ENCODE peak calls at places on chromosomes 13 and 19, in six cellular contexts. One of them, this sample, is unnamed.

GRCh38 chr13:78601886-78602560 is 1.3 kb downstream of the POU4F1 start:
- DNase-seq in activated naive CD4-positive, alpha-beta T cell treated with anti-CD3 and anti-CD28 coated beads, Interleukin-2, amount 10 ng/mL, durations not matched to agents 7 days and 5 days: no peak
- DNase-seq in T-helper 2 cell: no peak
- DNase-seq in mesothelial cell of epicardium: no peak
- DNase-seq in astrocyte of the cerebellum: no peak
- DNase-seq in Daoy: no peak
- DNase-seq in this sample: no peak

GRCh38 chr19:28492616-28493015 is 720.3 kb downstream of the UQCRFS1 start:
- DNase-seq in activated naive CD4-positive, alpha-beta T cell treated with anti-CD3 and anti-CD28 coated beads, Interleukin-2, amount 10 ng/mL, durations not matched to agents 7 days and 5 days: no peak
- DNase-seq in T-helper 2 cell: no peak
- DNase-seq in mesothelial cell of epicardium: no peak
- DNase-seq in astrocyte of the cerebellum: no peak
- DNase-seq in Daoy: no peak
- DNase-seq in this sample: no peak

GRCh38 chr19:17021793-17022590 is 4.6 kb downstream of the CPAMD8 start:
- DNase-seq in activated naive CD4-positive, alpha-beta T cell treated with anti-CD3 and anti-CD28 coated beads, Interleukin-2, amount 10 ng/mL, durations not matched to agents 7 days and 5 days: no peak
- DNase-seq in T-helper 2 cell: no peak
- DNase-seq in mesothelial cell of epicardium: no peak
- DNase-seq in astrocyte of the cerebellum: no peak
- DNase-seq in Daoy: no peak
- DNase-seq in this sample: no peak

GRCh38 chr19:30887042-30887441 is 462.2 kb downstream of the TSHZ3 start:
- DNase-seq in activated naive CD4-positive, alpha-beta T cell treated with anti-CD3 and anti-CD28 coated beads, Interleukin-2, amount 10 ng/mL, durations not matched to agents 7 days and 5 days: no peak
- DNase-seq in T-helper 2 cell: no peak
- DNase-seq in mesothelial cell of epicardium: no peak
- DNase-seq in astrocyte of the cerebellum: no peak
- DNase-seq in Daoy: no peak
- DNase-seq in this sample: no peak

GRCh38 chr13:60213236-60213746 is 49.6 kb upstream of the DIAPH3 start:
- DNase-seq in activated naive CD4-positive, alpha-beta T cell treated with anti-CD3 and anti-CD28 coated beads, Interleukin-2, amount 10 ng/mL, durations not matched to agents 7 days and 5 days: no peak
- DNase-seq in T-helper 2 cell: no peak
- DNase-seq in mesothelial cell of epicardium: no peak
- DNase-seq in astrocyte of the cerebellum: no peak
- DNase-seq in Daoy: no peak
- DNase-seq in this sample: no peak

GRCh38 chr19:46704379-46705076 is 12.4 kb downstream of the PRKD2 start:
- DNase-seq in activated naive CD4-positive, alpha-beta T cell treated with anti-CD3 and anti-CD28 coated beads, Interleukin-2, amount 10 ng/mL, durations not matched to agents 7 days and 5 days: peak
- DNase-seq in T-helper 2 cell: peak
- DNase-seq in mesothelial cell of epicardium: peak
- DNase-seq in astrocyte of the cerebellum: no peak
- DNase-seq in Daoy: peak
- DNase-seq in this sample: peak

GRCh38 chr13:113273856-113274590 is 23.0 kb upstream of the LAMP1 start:
- DNase-seq in activated naive CD4-positive, alpha-beta T cell treated with anti-CD3 and anti-CD28 coated beads, Interleukin-2, amount 10 ng/mL, durations not matched to agents 7 days and 5 days: no peak
- DNase-seq in T-helper 2 cell: no peak
- DNase-seq in mesothelial cell of epicardium: no peak
- DNase-seq in astrocyte of the cerebellum: no peak
- DNase-seq in Daoy: peak
- DNase-seq in this sample: no peak

GRCh38 chr13:24982333-24982999 is 113.5 kb upstream of the PABPC3 start:
- DNase-seq in activated naive CD4-positive, alpha-beta T cell treated with anti-CD3 and anti-CD28 coated beads, Interleukin-2, amount 10 ng/mL, durations not matched to agents 7 days and 5 days: no peak
- DNase-seq in T-helper 2 cell: no peak
- DNase-seq in mesothelial cell of epicardium: no peak
- DNase-seq in astrocyte of the cerebellum: no peak
- DNase-seq in Daoy: no peak
- DNase-seq in this sample: no peak

GRCh38 chr19:19642506-19643157 is 825 bp downstream of the GMIP start:
- DNase-seq in activated naive CD4-positive, alpha-beta T cell treated with anti-CD3 and anti-CD28 coated beads, Interleukin-2, amount 10 ng/mL, durations not matched to agents 7 days and 5 days: peak
- DNase-seq in T-helper 2 cell: no peak
- DNase-seq in mesothelial cell of epicardium: no peak
- DNase-seq in astrocyte of the cerebellum: no peak
- DNase-seq in Daoy: peak
- DNase-seq in this sample: peak

GRCh38 chr19:23075031-23075733 is 41.6 kb upstream of the ZNF730 start:
- DNase-seq in activated naive CD4-positive, alpha-beta T cell treated with anti-CD3 and anti-CD28 coated beads, Interleukin-2, amount 10 ng/mL, durations not matched to agents 7 days and 5 days: no peak
- DNase-seq in T-helper 2 cell: no peak
- DNase-seq in mesothelial cell of epicardium: peak
- DNase-seq in astrocyte of the cerebellum: peak
- DNase-seq in Daoy: peak
- DNase-seq in this sample: peak

GRCh38 chr13:98142427-98143156 is at the start of gene FARP1:
- DNase-seq in activated naive CD4-positive, alpha-beta T cell treated with anti-CD3 and anti-CD28 coated beads, Interleukin-2, amount 10 ng/mL, durations not matched to agents 7 days and 5 days: peak
- DNase-seq in T-helper 2 cell: no peak
- DNase-seq in mesothelial cell of epicardium: peak
- DNase-seq in astrocyte of the cerebellum: no peak
- DNase-seq in Daoy: peak
- DNase-seq in this sample: no peak

This sample was measured in DND-41.